ENCODE peak calls at places on chromosomes 13 and 19, in five cellular contexts. One of them, this sample, is unnamed.

GRCh38 chr13:45809810-45810394 is 41.7 kb downstream of the SIAH3 start:
- DNase-seq in CD4-positive, alpha-beta memory T cell: no peak
- DNase-seq in GM13977: no peak
- DNase-seq in NCI-H1105 treated with DMSO at 0.1 percent for 48 hours: no peak
- DNase-seq in GM12864: no peak
- DNase-seq in this sample: no peak

GRCh38 chr19:29573486-29573885 is 32.6 kb upstream of the POP4 start:
- DNase-seq in CD4-positive, alpha-beta memory T cell: no peak
- DNase-seq in GM13977: no peak
- DNase-seq in NCI-H1105 treated with DMSO at 0.1 percent for 48 hours: no peak
- DNase-seq in GM12864: no peak
- DNase-seq in this sample: no peak

GRCh38 chr13:39463611-39464010 is 139.4 kb downstream of the LHFPL6 start:
- DNase-seq in CD4-positive, alpha-beta memory T cell: no peak
- DNase-seq in GM13977: no peak
- DNase-seq in NCI-H1105 treated with DMSO at 0.1 percent for 48 hours: no peak
- DNase-seq in GM12864: no peak
- DNase-seq in this sample: no peak

GRCh38 chr13:85737952-85738351 is 61.3 kb downstream of the SLITRK6 start:
- DNase-seq in CD4-positive, alpha-beta memory T cell: no peak
- DNase-seq in GM13977: no peak
- DNase-seq in NCI-H1105 treated with DMSO at 0.1 percent for 48 hours: no peak
- DNase-seq in GM12864: no peak
- DNase-seq in this sample: no peak

GRCh38 chr13:30976041-30976440 is 43.6 kb downstream of the TEX26 start:
- DNase-seq in CD4-positive, alpha-beta memory T cell: no peak
- DNase-seq in GM13977: no peak
- DNase-seq in NCI-H1105 treated with DMSO at 0.1 percent for 48 hours: no peak
- DNase-seq in GM12864: no peak
- DNase-seq in this sample: no peak

GRCh38 chr19:15379996-15380647 is 535 bp upstream of the AKAP8 start:
- DNase-seq in CD4-positive, alpha-beta memory T cell: no peak
- DNase-seq in GM13977: peak
- DNase-seq in NCI-H1105 treated with DMSO at 0.1 percent for 48 hours: peak
- DNase-seq in GM12864: peak
- DNase-seq in this sample: no peak

GRCh38 chr13:99746857-99747710 is 224.5 kb downstream of the ZIC5 start:
- DNase-seq in CD4-positive, alpha-beta memory T cell: no peak
- DNase-seq in GM13977: no peak
- DNase-seq in NCI-H1105 treated with DMSO at 0.1 percent for 48 hours: no peak
- DNase-seq in GM12864: no peak
- DNase-seq in this sample: no peak

GRCh38 chr13:97757807-97758206 is 195.7 kb upstream of the IPO5 start:
- DNase-seq in CD4-positive, alpha-beta memory T cell: no peak
- DNase-seq in GM13977: no peak
- DNase-seq in NCI-H1105 treated with DMSO at 0.1 percent for 48 hours: no peak
- DNase-seq in GM12864: no peak
- DNase-seq in this sample: no peak

GRCh38 chr19:31316201-31316951 is 32.9 kb downstream of the TSHZ3 start:
- DNase-seq in CD4-positive, alpha-beta memory T cell: no peak
- DNase-seq in GM13977: no peak
- DNase-seq in NCI-H1105 treated with DMSO at 0.1 percent for 48 hours: peak
- DNase-seq in GM12864: no peak
- DNase-seq in this sample: no peak

GRCh38 chr19:13234518-13234917 is 84.3 kb downstream of the IER2 start:
- DNase-seq in CD4-positive, alpha-beta memory T cell: peak
- DNase-seq in GM13977: peak
- DNase-seq in NCI-H1105 treated with DMSO at 0.1 percent for 48 hours: no peak
- DNase-seq in GM12864: no peak
- DNase-seq in this sample: peak

GRCh38 chr13:112748947-112749346 is 59.1 kb downstream of the ATP11A start:
- DNase-seq in CD4-positive, alpha-beta memory T cell: no peak
- DNase-seq in GM13977: no peak
- DNase-seq in NCI-H1105 treated with DMSO at 0.1 percent for 48 hours: no peak
- DNase-seq in GM12864: no peak
- DNase-seq in this sample: no peak